ENCODE peak calls at places on chromosome 16, in ten cellular contexts. Q is ovary, U is midbrain, B is Daoy, N is amygdala, L is T-helper 1 cell, E is NCI-H1105 treated with DMSO at 0.1 percent for 48 hours, X is C1 segment of cervical spinal cord, O is adrenal gland, G is SK-MEL-5. J is an unnamed sample.
A peak's percentile ranks its signal among the peaks of the same experiment; 100 is the strongest.

GRCh38 chr16:77330332-77331043 is 104.3 kb downstream of the ADAMTS18 start:
- DNase-seq in Q (no peak), U (no peak), B (no peak), N (no peak), L (no peak), E (no peak), X (no peak), O (no peak), G (no peak), J (no peak)

GRCh38 chr16:47939690-47940089 is 216.1 kb downstream of the ABCC12 start:
- DNase-seq in Q (no peak), U (no peak), B (no peak), N (no peak), L (no peak), E (no peak), X (no peak), O (no peak), G (no peak), J (no peak)

GRCh38 chr16:46982335-46982734 is 8.9 kb upstream of the DNAJA2 start:
- DNase-seq in Q (no peak), U (no peak), B (no peak), N (no peak), L (no peak), E (no peak), X (no peak), O (no peak), G (no peak), J (no peak)

GRCh38 chr16:23339781-23340180 is 37.7 kb downstream of the SCNN1B start:
- DNase-seq in Q (no peak), U (no peak), B (no peak), N (no peak), L (no peak), E (no peak), X (no peak), O (no peak), G (no peak), J (no peak)

GRCh38 chr16:86874141-86874540 is 295.8 kb downstream of the FOXL1 start:
- DNase-seq in Q (no peak), U (no peak), B (peak; percentile 25), N (no peak), L (no peak), E (no peak), X (no peak), O (no peak), G (peak; percentile 32), J (no peak)

GRCh38 chr16:67783353-67783725 is 23.0 kb downstream of the RANBP10 start:
- DNase-seq in Q (no peak), U (no peak), B (no peak), N (no peak), L (no peak), E (no peak), X (no peak), O (no peak), G (no peak), J (no peak)

GRCh38 chr16:68844211-68844564 is 857 bp downstream of the TANGO6 start:
- DNase-seq in Q (no peak), U (no peak), B (no peak), N (no peak), L (no peak), E (no peak), X (no peak), O (no peak), G (no peak), J (no peak)

GRCh38 chr16:22373662-22374310 is 633 bp downstream of the CDR2 start:
- DNase-seq in Q (peak; percentile 60), U (no peak), B (peak; percentile 20), N (no peak), L (peak; percentile 19), E (peak; percentile 15), X (peak; percentile 5), O (peak; percentile 64), G (peak; percentile 7), J (no peak)

GRCh38 chr16:79776243-79776884 is 175.8 kb upstream of the MAF start:
- DNase-seq in Q (peak; percentile 42), U (no peak), B (peak; percentile 9), N (no peak), L (no peak), E (no peak), X (no peak), O (no peak), G (peak; percentile 22), J (no peak)

GRCh38 chr16:77191259-77191969 is 424 bp downstream of the MON1B start:
- DNase-seq in Q (peak; percentile 45), U (no peak), B (peak; percentile 19), N (no peak), L (no peak), E (no peak), X (no peak), O (peak; percentile 40), G (no peak), J (no peak)

GRCh38 chr16:71576971-71577370 is at the start of gene TAT:
- DNase-seq in Q (no peak), U (no peak), B (no peak), N (no peak), L (no peak), E (no peak), X (no peak), O (no peak), G (no peak), J (no peak)

GRCh38 chr16:21568502-21569189 is 30.7 kb upstream of the METTL9 start:
- DNase-seq in Q (no peak), U (no peak), B (no peak), N (no peak), L (no peak), E (no peak), X (no peak), O (no peak), G (no peak), J (no peak)

GRCh38 chr16:53220585-53220984 is 165.8 kb downstream of the CHD9 start:
- DNase-seq in Q (no peak), U (no peak), B (no peak), N (no peak), L (no peak), E (no peak), X (no peak), O (peak; percentile 10), G (peak; percentile 36), J (no peak)

GRCh38 chr16:15427648-15428239 is 6.6 kb upstream of the BMERB1 start:
- DNase-seq in Q (peak; percentile 90), U (peak; percentile 55), B (peak; percentile 70), N (peak; percentile 9), L (peak; percentile 25), E (peak; percentile 71), X (peak; percentile 37), O (peak; percentile 80), G (peak; percentile 64), J (peak; percentile 36)

GRCh38 chr16:49778202-49778601 is 77.7 kb downstream of the ZNF423 start:
- DNase-seq in Q (no peak), U (no peak), B (no peak), N (no peak), L (no peak), E (no peak), X (no peak), O (no peak), G (no peak), J (no peak)

GRCh38 chr16:88448461-88449266 is 4.4 kb upstream of the ZFPM1 start:
- DNase-seq in Q (no peak), U (no peak), B (no peak), N (no peak), L (no peak), E (no peak), X (no peak), O (no peak), G (peak; percentile 44), J (no peak)

GRCh38 chr16:48212033-48212432 is 32.1 kb upstream of the LONP2 start:
- DNase-seq in Q (no peak), U (no peak), B (peak; percentile 12), N (no peak), L (no peak), E (no peak), X (no peak), O (no peak), G (peak; percentile 40), J (no peak)

GRCh38 chr16:28621756-28622155 is 11.9 kb upstream of the SULT1A1 start:
- DNase-seq in Q (no peak), U (no peak), B (no peak), N (no peak), L (no peak), E (no peak), X (no peak), O (no peak), G (no peak), J (no peak)

GRCh38 chr16:88914750-88915368 is 48.4 kb upstream of the PABPN1L start:
- DNase-seq in Q (no peak), U (no peak), B (peak; percentile 43), N (no peak), L (no peak), E (no peak), X (no peak), O (no peak), G (no peak), J (no peak)

GRCh38 chr16:57483725-57484514 is 2.4 kb downstream of the DOK4 start:
- DNase-seq in Q (no peak), U (no peak), B (no peak), N (no peak), L (no peak), E (no peak), X (no peak), O (no peak), G (no peak), J (no peak)

GRCh38 chr16:54923055-54923473 is 7.6 kb upstream of the IRX5 start:
- DNase-seq in Q (no peak), U (no peak), B (no peak), N (no peak), L (no peak), E (no peak), X (no peak), O (no peak), G (peak; percentile 2), J (no peak)

GRCh38 chr16:35186045-35186759 is 1726.8 kb downstream of the TP53TG3F start:
- DNase-seq in Q (no peak), U (no peak), B (no peak), N (no peak), L (no peak), E (no peak), X (no peak), O (no peak), G (no peak), J (no peak)

GRCh38 chr16:497258-497657 is 30.3 kb upstream of the CAPN15 start:
- DNase-seq in Q (no peak), U (no peak), B (no peak), N (no peak), L (no peak), E (no peak), X (no peak), O (no peak), G (no peak), J (no peak)

J was measured in D721Med.